ENCODE peak calls at places on chromosome 1, in eight cellular contexts. One of them, this sample, is unnamed.

GRCh38 chr1:28328228-28328648 is 602 bp upstream of the MED18 start:
- DNase-seq in AG09319: no peak
- DNase-seq in neuronal stem cell: no peak
- DNase-seq in activated T-helper 1 cell treated with Interleukin-2 at 50 U/mL for 16 hours: no peak
- DNase-seq in hypothalamus: no peak
- DNase-seq in stimulated activated CD4-positive, alpha-beta T cell treated with anti-CD3 and anti-CD28 coated beads, Interleukin-15, amount 100 ng/mL, for 1 hour: no peak
- DNase-seq in Kasumi-1: no peak
- DNase-seq in endothelial cell: no peak
- DNase-seq in this sample: no peak

GRCh38 chr1:73910466-73910865 is 287.5 kb downstream of the LRRIQ3 start:
- DNase-seq in hypothalamus: no peak
- DNase-seq in neuronal stem cell: no peak
- DNase-seq in endothelial cell: no peak
- DNase-seq in stimulated activated CD4-positive, alpha-beta T cell treated with anti-CD3 and anti-CD28 coated beads, Interleukin-15, amount 100 ng/mL, for 1 hour: no peak
- DNase-seq in AG09319: no peak
- DNase-seq in activated T-helper 1 cell treated with Interleukin-2 at 50 U/mL for 16 hours: no peak
- DNase-seq in Kasumi-1: no peak
- DNase-seq in this sample: no peak

GRCh38 chr1:35894183-35894582 is 11.2 kb downstream of the AGO1 start:
- DNase-seq in Kasumi-1: peak; percentile 71
- DNase-seq in stimulated activated CD4-positive, alpha-beta T cell treated with anti-CD3 and anti-CD28 coated beads, Interleukin-15, amount 100 ng/mL, for 1 hour: no peak
- DNase-seq in neuronal stem cell: no peak
- DNase-seq in AG09319: no peak
- DNase-seq in hypothalamus: no peak
- DNase-seq in endothelial cell: no peak
- DNase-seq in activated T-helper 1 cell treated with Interleukin-2 at 50 U/mL for 16 hours: no peak
- DNase-seq in this sample: peak; percentile 56

GRCh38 chr1:193697105-193697762 is 510.8 kb upstream of the B3GALT2 start:
- DNase-seq in neuronal stem cell: no peak
- DNase-seq in hypothalamus: no peak
- DNase-seq in AG09319: no peak
- DNase-seq in stimulated activated CD4-positive, alpha-beta T cell treated with anti-CD3 and anti-CD28 coated beads, Interleukin-15, amount 100 ng/mL, for 1 hour: no peak
- DNase-seq in activated T-helper 1 cell treated with Interleukin-2 at 50 U/mL for 16 hours: no peak
- DNase-seq in endothelial cell: no peak
- DNase-seq in Kasumi-1: no peak
- DNase-seq in this sample: no peak

GRCh38 chr1:56424744-56425493 is 154.4 kb downstream of the PLPP3 start:
- DNase-seq in hypothalamus: no peak
- DNase-seq in endothelial cell: no peak
- DNase-seq in AG09319: no peak
- DNase-seq in neuronal stem cell: no peak
- DNase-seq in activated T-helper 1 cell treated with Interleukin-2 at 50 U/mL for 16 hours: no peak
- DNase-seq in stimulated activated CD4-positive, alpha-beta T cell treated with anti-CD3 and anti-CD28 coated beads, Interleukin-15, amount 100 ng/mL, for 1 hour: no peak
- DNase-seq in Kasumi-1: peak; percentile 95
- DNase-seq in this sample: peak; percentile 37

GRCh38 chr1:34858901-34859441 is 578 bp downstream of the SMIM12 start:
- DNase-seq in endothelial cell: peak; percentile 22
- DNase-seq in Kasumi-1: peak; percentile 29
- DNase-seq in activated T-helper 1 cell treated with Interleukin-2 at 50 U/mL for 16 hours: peak; percentile 3
- DNase-seq in AG09319: no peak
- DNase-seq in hypothalamus: peak; percentile 49
- DNase-seq in neuronal stem cell: no peak
- DNase-seq in stimulated activated CD4-positive, alpha-beta T cell treated with anti-CD3 and anti-CD28 coated beads, Interleukin-15, amount 100 ng/mL, for 1 hour: no peak
- DNase-seq in this sample: peak; percentile 53

GRCh38 chr1:3419415-3420204 is 34.9 kb upstream of the ARHGEF16 start:
- DNase-seq in endothelial cell: no peak
- DNase-seq in activated T-helper 1 cell treated with Interleukin-2 at 50 U/mL for 16 hours: no peak
- DNase-seq in Kasumi-1: no peak
- DNase-seq in AG09319: no peak
- DNase-seq in neuronal stem cell: no peak
- DNase-seq in stimulated activated CD4-positive, alpha-beta T cell treated with anti-CD3 and anti-CD28 coated beads, Interleukin-15, amount 100 ng/mL, for 1 hour: no peak
- DNase-seq in hypothalamus: no peak
- DNase-seq in this sample: no peak

GRCh38 chr1:224432672-224433040 is 1.9 kb downstream of the WDR26 start:
- DNase-seq in AG09319: no peak
- DNase-seq in Kasumi-1: peak; percentile 40
- DNase-seq in activated T-helper 1 cell treated with Interleukin-2 at 50 U/mL for 16 hours: no peak
- DNase-seq in neuronal stem cell: no peak
- DNase-seq in stimulated activated CD4-positive, alpha-beta T cell treated with anti-CD3 and anti-CD28 coated beads, Interleukin-15, amount 100 ng/mL, for 1 hour: no peak
- DNase-seq in hypothalamus: no peak
- DNase-seq in endothelial cell: no peak
- DNase-seq in this sample: no peak

GRCh38 chr1:52532732-52533327 is 20.1 kb downstream of the TUT4 start:
- DNase-seq in activated T-helper 1 cell treated with Interleukin-2 at 50 U/mL for 16 hours: no peak
- DNase-seq in neuronal stem cell: no peak
- DNase-seq in Kasumi-1: no peak
- DNase-seq in hypothalamus: no peak
- DNase-seq in AG09319: no peak
- DNase-seq in stimulated activated CD4-positive, alpha-beta T cell treated with anti-CD3 and anti-CD28 coated beads, Interleukin-15, amount 100 ng/mL, for 1 hour: no peak
- DNase-seq in endothelial cell: no peak
- DNase-seq in this sample: no peak

GRCh38 chr1:202698276-202698675 is 12.0 kb downstream of the SYT2 start:
- DNase-seq in activated T-helper 1 cell treated with Interleukin-2 at 50 U/mL for 16 hours: no peak
- DNase-seq in hypothalamus: no peak
- DNase-seq in Kasumi-1: peak; percentile 17
- DNase-seq in neuronal stem cell: no peak
- DNase-seq in endothelial cell: no peak
- DNase-seq in AG09319: no peak
- DNase-seq in stimulated activated CD4-positive, alpha-beta T cell treated with anti-CD3 and anti-CD28 coated beads, Interleukin-15, amount 100 ng/mL, for 1 hour: no peak
- DNase-seq in this sample: no peak